ENCODE peak calls at places on chromosomes 2 and 18, in seven cellular contexts. S, I, M, L, A, G and C are unnamed samples. For H3K9me3, the result is how much of the 10 kb centered on the place peaks cover.

GRCh38 chr2:8059255-8059654 is 622.6 kb upstream of the ID2 start:
- DNase-seq in S (no peak), I (no peak), M (no peak), L (no peak), A (no peak), G (no peak), C (no peak)

GRCh38 chr2:85758361-85759256 is 4.8 kb downstream of the ATOH8 start:
- DNase-seq in S (no peak), I (no peak), M (no peak), L (no peak), A (no peak), G (no peak), C (peak)

GRCh38 chr2:172087780-172088244 is 2.5 kb downstream of the DLX1 start:
- DNase-seq in S (no peak), I (no peak), M (peak), L (no peak), A (no peak), G (no peak), C (no peak)

GRCh38 chr2:89763254-89763580 is 1071.7 kb downstream of the RPIA start:
- DNase-seq in S (peak), I (no peak), M (no peak), L (no peak), A (no peak), G (no peak), C (no peak)

GRCh38 chr2:241048949-241049343 is 50.5 kb downstream of the SNED1 start:
- DNase-seq in S (no peak), I (no peak), M (no peak), L (no peak), A (no peak), G (no peak), C (peak)

GRCh38 chr2:214158851-214159250 is 252.0 kb upstream of the VWC2L start:
- DNase-seq in S (no peak), I (no peak), M (no peak), L (no peak), A (no peak), G (no peak), C (no peak)

GRCh38 chr2:218259099-218259921 is 1.5 kb upstream of the GPBAR1 start:
- DNase-seq in S (no peak), I (no peak), M (no peak), L (no peak), A (no peak), G (no peak), C (peak)

GRCh38 chr18:48997985-48998831 is 47.4 kb upstream of the SMAD7 start:
- DNase-seq in S (no peak), I (peak), M (no peak), L (peak), A (peak), G (no peak), C (peak)

GRCh38 chr2:127275356-127275755 is 18.6 kb downstream of the ERCC3 start:
- DNase-seq in S (no peak), I (no peak), M (no peak), L (no peak), A (no peak), G (no peak), C (no peak)

GRCh38 chr2:174729797-174730529 is 34.3 kb downstream of the CHRNA1 start:
- DNase-seq in S (no peak), I (no peak), M (no peak), L (no peak), A (no peak), G (peak), C (peak)

GRCh38 chr2:129070663-129071062 is 752.0 kb upstream of the HS6ST1 start:
- DNase-seq in S (no peak), I (no peak), M (no peak), L (no peak), A (no peak), G (no peak), C (no peak)

GRCh38 chr2:71604709-71605085 is 151.3 kb downstream of the DYSF start:
- DNase-seq in S (peak), I (no peak), M (no peak), L (no peak), A (no peak), G (no peak), C (peak)

GRCh38 chr2:85768713-85769112 is 14.9 kb downstream of the ATOH8 start:
- DNase-seq in S (no peak), I (no peak), M (peak), L (no peak), A (no peak), G (no peak), C (no peak)

GRCh38 chr2:180763249-180763989 is 217.0 kb upstream of the UBE2E3 start:
- DNase-seq in S (no peak), I (no peak), M (no peak), L (no peak), A (no peak), G (no peak), C (no peak)

GRCh38 chr2:132562245-132562644 is 107.8 kb downstream of the LYPD1 start:
- DNase-seq in S (no peak), I (no peak), M (no peak), L (no peak), A (no peak), G (no peak), C (no peak)

GRCh38 chr2:165634855-165635254 is 159.2 kb downstream of the GALNT3 start:
- DNase-seq in S (no peak), I (no peak), M (no peak), L (no peak), A (no peak), G (no peak), C (no peak)

GRCh38 chr2:41933585-41934322 is 114.1 kb upstream of the PKDCC start:
- DNase-seq in S (no peak), I (no peak), M (no peak), L (peak), A (no peak), G (no peak), C (no peak)

GRCh38 chr2:172710584-172711024 is 25.0 kb upstream of the RAPGEF4 start:
- DNase-seq in S (no peak), I (no peak), M (peak), L (peak), A (peak), G (no peak), C (no peak)

GRCh38 chr2:37838541-37839167 is 86.4 kb upstream of the RMDN2 start:
- DNase-seq in S (no peak), I (no peak), M (no peak), L (no peak), A (no peak), G (no peak), C (no peak)

GRCh38 chr2:29233428-29233827 is 118.2 kb downstream of the CLIP4 start:
- DNase-seq in S (no peak), I (no peak), M (no peak), L (peak), A (peak), G (no peak), C (no peak)

GRCh38 chr2:29238497-29238896 is 123.3 kb downstream of the CLIP4 start:
- DNase-seq in S (peak), I (peak), M (no peak), L (peak), A (peak), G (no peak), C (no peak)

GRCh38 chr2:29236074-29236473 is 120.9 kb downstream of the CLIP4 start:
- DNase-seq in S (peak), I (no peak), M (no peak), L (no peak), A (no peak), G (no peak), C (no peak)

GRCh38 chr2:29232041-29232440 is 116.8 kb downstream of the CLIP4 start:
- DNase-seq in S (no peak), I (no peak), M (no peak), L (no peak), A (no peak), G (no peak), C (peak)

GRCh38 chr2:29235411-29235810 is 120.2 kb downstream of the CLIP4 start:
- DNase-seq in S (peak), I (no peak), M (no peak), L (no peak), A (no peak), G (no peak), C (no peak)
- H3K9me3 ChIP-seq in S (under half), I (under half), M (under half), L (under half), A (under half), G (under half), C (under half)

GRCh38 chr18:9659499-9660387 is 45.4 kb upstream of the PPP4R1 start:
- DNase-seq in S (no peak), I (no peak), M (no peak), L (no peak), A (no peak), G (no peak), C (no peak)
- H3K4me3 ChIP-seq in S (no peak), I (no peak), M (no peak), L (no peak), A (no peak), G (no peak), C (no peak)

GRCh38 chr18:78566065-78566464 is 413.6 kb upstream of the SALL3 start:
- DNase-seq in S (no peak), I (no peak), M (no peak), L (no peak), A (no peak), G (no peak), C (no peak)
- H3K9me3 ChIP-seq in S (under half), I (under half), M (under half), L (under half), A (under half), G (under half), C (under half)

GRCh38 chr2:102046135-102046901 is 54.6 kb downstream of the IL1R2 start:
- DNase-seq in S (no peak), I (no peak), M (no peak), L (no peak), A (no peak), G (no peak), C (no peak)
- H3K4me3 ChIP-seq in S (no peak), I (no peak), M (no peak), L (no peak), A (no peak), G (no peak), C (no peak)